ENCODE peak calls at places on chromosomes 16 and 17, in five cellular contexts. A is GM06990, B is C1 segment of cervical spinal cord, J is AG04450, V is Caki2. I is an unnamed sample.

GRCh38 chr17:81509048-81509686 is 3.4 kb downstream of the ACTG1 start:
- DNase-seq in B (no peak), J (no peak), A (no peak), V (peak; percentile 39), I (no peak)

GRCh38 chr16:5361322-5361721 is 263.7 kb upstream of the EEF2KMT start:
- DNase-seq in V (no peak), B (no peak), A (no peak), J (no peak), I (no peak)

GRCh38 chr17:76080207-76080933 is 1.4 kb downstream of the ZACN start:
- DNase-seq in J (no peak), B (no peak), A (no peak), V (no peak), I (no peak)

GRCh38 chr17:43338886-43339516 is 59.8 kb upstream of the ARL4D start:
- DNase-seq in J (no peak), V (peak; percentile 52), A (no peak), B (peak; percentile 53), I (peak; percentile 34)

GRCh38 chr16:67760206-67760605 is 41.1 kb upstream of the GFOD2 start:
- DNase-seq in B (no peak), V (no peak), J (no peak), A (no peak), I (no peak)

GRCh38 chr17:62625184-62625869 is 2.1 kb upstream of the MRC2 start:
- DNase-seq in B (no peak), J (no peak), V (no peak), A (no peak), I (no peak)

GRCh38 chr17:35588196-35588920 is 1.2 kb downstream of the AP2B1 start:
- DNase-seq in V (peak; percentile 81), J (no peak), A (no peak), B (no peak), I (no peak)

GRCh38 chr16:25570131-25570530 is 121.6 kb upstream of the HS3ST4 start:
- DNase-seq in B (no peak), V (no peak), J (no peak), A (no peak), I (no peak)

GRCh38 chr17:15377608-15378007 is 36.2 kb upstream of the TEKT3 start:
- DNase-seq in J (peak; percentile 13), B (peak; percentile 50), V (no peak), A (no peak), I (no peak)

GRCh38 chr17:9824094-9824493 is 1.6 kb upstream of the GLP2R start:
- DNase-seq in J (no peak), V (no peak), A (no peak), B (no peak), I (no peak)

GRCh38 chr16:30368122-30368791 is 2.0 kb downstream of the TBC1D10B start:
- DNase-seq in A (no peak), J (no peak), B (peak; percentile 35), V (no peak), I (no peak)

GRCh38 chr16:11240636-11241473 is 15.1 kb downstream of the SOCS1 start:
- DNase-seq in J (no peak), A (no peak), B (no peak), V (no peak), I (no peak)

GRCh38 chr16:85733839-85734170 is 17.1 kb downstream of the C16orf74 start:
- DNase-seq in A (no peak), B (no peak), V (no peak), J (no peak), I (no peak)

GRCh38 chr16:87698676-87699179 is 67.1 kb downstream of the KLHDC4 start:
- DNase-seq in A (peak; percentile 77), V (no peak), J (no peak), B (no peak), I (no peak)

GRCh38 chr16:24838554-24839266 is 7.1 kb upstream of the SLC5A11 start:
- DNase-seq in A (no peak), J (no peak), B (peak; percentile 64), V (peak; percentile 70), I (no peak)

GRCh38 chr16:30805056-30805369 is 18.0 kb upstream of the ZNF629 start:
- DNase-seq in J (no peak), A (no peak), V (no peak), B (no peak), I (no peak)

GRCh38 chr16:1271380-1271749 is 15.5 kb downstream of the TPSD1 start:
- DNase-seq in A (no peak), V (no peak), B (no peak), J (no peak), I (no peak)

GRCh38 chr17:19262650-19263620 is 25.8 kb downstream of the EPN2 start:
- DNase-seq in J (no peak), V (no peak), B (no peak), A (no peak), I (no peak)

GRCh38 chr17:63645775-63646491 is 23.7 kb downstream of the MAP3K3 start:
- DNase-seq in V (no peak), J (no peak), A (peak; percentile 41), B (no peak), I (no peak)

GRCh38 chr17:40437095-40437732 is 6.0 kb upstream of the IGFBP4 start:
- DNase-seq in J (no peak), B (no peak), V (no peak), A (no peak), I (no peak)

GRCh38 chr17:38885728-38886642 is 16.1 kb downstream of the LASP1 start:
- DNase-seq in A (no peak), V (no peak), B (peak; percentile 44), J (no peak), I (no peak)

GRCh38 chr16:49575352-49576172 is 202.0 kb downstream of the C16orf78 start:
- DNase-seq in B (peak; percentile 38), V (no peak), A (peak; percentile 73), J (no peak), I (no peak)

GRCh38 chr17:46802831-46803230 is 15.7 kb downstream of the WNT3 start:
- DNase-seq in J (no peak), V (no peak), A (no peak), B (no peak), I (no peak)

GRCh38 chr16:3363793-3364192 is 8.1 kb downstream of the OR2C1 start:
- DNase-seq in J (no peak), A (no peak), B (no peak), V (peak; percentile 60), I (no peak)